ENCODE peak calls at places on chromosomes 13 and 19, in six cellular contexts. Y is A549; J is stimulated activated CD4-positive, alpha-beta T cell treated with anti-CD3 and anti-CD28 coated beads, Interleukin-1b, Interleukin-23, amount 100 ng/mL, for 1 hour; O is effector CD4-positive, alpha-beta T cell; N is T-helper 9 cell; A is amygdala. F is an unnamed sample.

GRCh38 chr19:30473334-30473867 is 101.2 kb downstream of the ZNF536 start:
- DNase-seq in Y (no peak), J (no peak), O (no peak), N (no peak), A (no peak), F (no peak)

GRCh38 chr19:55460670-55461258 is 678 bp downstream of the ISOC2 start:
- DNase-seq in Y (peak; percentile 75), J (no peak), O (no peak), N (no peak), A (no peak), F (peak; percentile 17)

GRCh38 chr13:34608326-34608725 is 333.7 kb upstream of the NBEA start:
- DNase-seq in Y (no peak), J (no peak), O (no peak), N (no peak), A (no peak), F (no peak)

GRCh38 chr13:86945596-86945995 is 725.6 kb upstream of the SLITRK5 start:
- DNase-seq in Y (no peak), J (no peak), O (no peak), N (no peak), A (no peak), F (no peak)

GRCh38 chr19:330503-330902 is 14.1 kb downstream of the MIER2 start:
- DNase-seq in Y (no peak), J (no peak), O (no peak), N (no peak), A (no peak), F (no peak)

GRCh38 chr13:80684525-80685017 is 343.6 kb upstream of the SPRY2 start:
- DNase-seq in Y (no peak), J (no peak), O (no peak), N (no peak), A (no peak), F (no peak)

GRCh38 chr19:14400913-14401312 is 18.2 kb downstream of the DDX39A start:
- DNase-seq in Y (no peak), J (no peak), O (no peak), N (no peak), A (no peak), F (no peak)

GRCh38 chr19:18946335-18946734 is 5.3 kb upstream of the HOMER3 start:
- DNase-seq in Y (no peak), J (no peak), O (no peak), N (no peak), A (no peak), F (no peak)

GRCh38 chr19:40605201-40605971 is 4.2 kb downstream of the LTBP4 start:
- DNase-seq in Y (peak; percentile 96), J (peak; percentile 63), O (peak; percentile 73), N (peak; percentile 74), A (no peak), F (peak; percentile 57)

GRCh38 chr19:4149518-4150288 is 3.7 kb upstream of the CREB3L3 start:
- DNase-seq in Y (peak; percentile 65), J (no peak), O (no peak), N (no peak), A (no peak), F (no peak)

GRCh38 chr13:113623491-113624234 is 34.3 kb downstream of the ATP4B start:
- DNase-seq in Y (no peak), J (no peak), O (no peak), N (no peak), A (no peak), F (no peak)

GRCh38 chr13:106617561-106617960 is 49.6 kb upstream of the ARGLU1 start:
- DNase-seq in Y (no peak), J (no peak), O (no peak), N (no peak), A (no peak), F (no peak)

GRCh38 chr19:19105365-19106060 is 32.8 kb downstream of the TMEM161A start:
- DNase-seq in Y (peak; percentile 72), J (no peak), O (no peak), N (no peak), A (no peak), F (no peak)